ENCODE peak calls at places on chromosomes 4 and X, in five cellular contexts. One of them, this sample, is unnamed.

GRCh38 chr4:42339935-42340406 is 57.3 kb upstream of the SHISA3 start:
- DNase-seq in H4: no peak
- DNase-seq in GM04504: no peak
- DNase-seq in stimulated activated CD4-positive, alpha-beta T cell treated with anti-CD3 and anti-CD28 coated beads, Interleukin-15, amount 100 ng/mL, for 24 hours: no peak
- DNase-seq in activated CD8-positive, alpha-beta memory T cell treated with anti-CD3 and anti-CD28 coated beads for 48 hours: no peak
- DNase-seq in this sample: no peak

GRCh38 chr4:185374027-185374426 is 21.7 kb downstream of the LRP2BP start:
- DNase-seq in H4: no peak
- DNase-seq in GM04504: no peak
- DNase-seq in stimulated activated CD4-positive, alpha-beta T cell treated with anti-CD3 and anti-CD28 coated beads, Interleukin-15, amount 100 ng/mL, for 24 hours: no peak
- DNase-seq in activated CD8-positive, alpha-beta memory T cell treated with anti-CD3 and anti-CD28 coated beads for 48 hours: no peak
- DNase-seq in this sample: no peak

GRCh38 chrX:131729295-131729694 is 185.4 kb downstream of the OR13H1 start:
- DNase-seq in H4: peak; percentile 74
- DNase-seq in GM04504: peak; percentile 77
- DNase-seq in stimulated activated CD4-positive, alpha-beta T cell treated with anti-CD3 and anti-CD28 coated beads, Interleukin-15, amount 100 ng/mL, for 24 hours: no peak
- DNase-seq in activated CD8-positive, alpha-beta memory T cell treated with anti-CD3 and anti-CD28 coated beads for 48 hours: peak; percentile 36
- DNase-seq in this sample: no peak

GRCh38 chr4:169811476-169811875 is 53.7 kb upstream of the HPF1 start:
- DNase-seq in H4: no peak
- DNase-seq in GM04504: no peak
- DNase-seq in stimulated activated CD4-positive, alpha-beta T cell treated with anti-CD3 and anti-CD28 coated beads, Interleukin-15, amount 100 ng/mL, for 24 hours: no peak
- DNase-seq in activated CD8-positive, alpha-beta memory T cell treated with anti-CD3 and anti-CD28 coated beads for 48 hours: no peak
- DNase-seq in this sample: no peak

GRCh38 chr4:155419266-155419665 is 42.5 kb upstream of the MAP9 start:
- DNase-seq in H4: peak; percentile 55
- DNase-seq in GM04504: no peak
- DNase-seq in stimulated activated CD4-positive, alpha-beta T cell treated with anti-CD3 and anti-CD28 coated beads, Interleukin-15, amount 100 ng/mL, for 24 hours: no peak
- DNase-seq in activated CD8-positive, alpha-beta memory T cell treated with anti-CD3 and anti-CD28 coated beads for 48 hours: no peak
- DNase-seq in this sample: no peak

GRCh38 chrX:37745354-37745753 is 34.5 kb upstream of the CYBB start:
- DNase-seq in H4: peak; percentile 61
- DNase-seq in GM04504: peak; percentile 28
- DNase-seq in stimulated activated CD4-positive, alpha-beta T cell treated with anti-CD3 and anti-CD28 coated beads, Interleukin-15, amount 100 ng/mL, for 24 hours: peak; percentile 75
- DNase-seq in activated CD8-positive, alpha-beta memory T cell treated with anti-CD3 and anti-CD28 coated beads for 48 hours: peak; percentile 37
- DNase-seq in this sample: no peak

GRCh38 chr4:54784188-54784671 is 126.5 kb downstream of the KIT start:
- DNase-seq in H4: peak; percentile 69
- DNase-seq in GM04504: peak; percentile 93
- DNase-seq in stimulated activated CD4-positive, alpha-beta T cell treated with anti-CD3 and anti-CD28 coated beads, Interleukin-15, amount 100 ng/mL, for 24 hours: no peak
- DNase-seq in activated CD8-positive, alpha-beta memory T cell treated with anti-CD3 and anti-CD28 coated beads for 48 hours: no peak
- DNase-seq in this sample: peak; percentile 76

GRCh38 chr4:89537281-89537680 is 229.7 kb upstream of the GPRIN3 start:
- DNase-seq in H4: no peak
- DNase-seq in GM04504: no peak
- DNase-seq in stimulated activated CD4-positive, alpha-beta T cell treated with anti-CD3 and anti-CD28 coated beads, Interleukin-15, amount 100 ng/mL, for 24 hours: no peak
- DNase-seq in activated CD8-positive, alpha-beta memory T cell treated with anti-CD3 and anti-CD28 coated beads for 48 hours: no peak
- DNase-seq in this sample: no peak

GRCh38 chr4:72348701-72349100 is 220.3 kb downstream of the ADAMTS3 start:
- DNase-seq in H4: no peak
- DNase-seq in GM04504: no peak
- DNase-seq in stimulated activated CD4-positive, alpha-beta T cell treated with anti-CD3 and anti-CD28 coated beads, Interleukin-15, amount 100 ng/mL, for 24 hours: no peak
- DNase-seq in activated CD8-positive, alpha-beta memory T cell treated with anti-CD3 and anti-CD28 coated beads for 48 hours: no peak
- DNase-seq in this sample: no peak

GRCh38 chr4:113908829-113909228 is 70.6 kb downstream of the ARSJ start:
- DNase-seq in H4: no peak
- DNase-seq in GM04504: no peak
- DNase-seq in stimulated activated CD4-positive, alpha-beta T cell treated with anti-CD3 and anti-CD28 coated beads, Interleukin-15, amount 100 ng/mL, for 24 hours: no peak
- DNase-seq in activated CD8-positive, alpha-beta memory T cell treated with anti-CD3 and anti-CD28 coated beads for 48 hours: no peak
- DNase-seq in this sample: no peak

GRCh38 chr4:145061325-145061920 is 36.6 kb downstream of the ANAPC10 start:
- DNase-seq in H4: peak; percentile 39
- DNase-seq in GM04504: no peak
- DNase-seq in stimulated activated CD4-positive, alpha-beta T cell treated with anti-CD3 and anti-CD28 coated beads, Interleukin-15, amount 100 ng/mL, for 24 hours: no peak
- DNase-seq in activated CD8-positive, alpha-beta memory T cell treated with anti-CD3 and anti-CD28 coated beads for 48 hours: no peak
- DNase-seq in this sample: no peak

GRCh38 chr4:13322681-13323101 is 161.4 kb downstream of the RAB28 start:
- DNase-seq in H4: peak; percentile 10
- DNase-seq in GM04504: peak; percentile 73
- DNase-seq in stimulated activated CD4-positive, alpha-beta T cell treated with anti-CD3 and anti-CD28 coated beads, Interleukin-15, amount 100 ng/mL, for 24 hours: no peak
- DNase-seq in activated CD8-positive, alpha-beta memory T cell treated with anti-CD3 and anti-CD28 coated beads for 48 hours: no peak
- DNase-seq in this sample: no peak

GRCh38 chr4:6716958-6717655 is 1.1 kb downstream of the BLOC1S4 start:
- DNase-seq in H4: no peak
- DNase-seq in GM04504: no peak
- DNase-seq in stimulated activated CD4-positive, alpha-beta T cell treated with anti-CD3 and anti-CD28 coated beads, Interleukin-15, amount 100 ng/mL, for 24 hours: no peak
- DNase-seq in activated CD8-positive, alpha-beta memory T cell treated with anti-CD3 and anti-CD28 coated beads for 48 hours: no peak
- DNase-seq in this sample: no peak

GRCh38 chrX:30659421-30659820 is 6.2 kb downstream of the GK start:
- DNase-seq in H4: peak; percentile 37
- DNase-seq in GM04504: peak; percentile 65
- DNase-seq in stimulated activated CD4-positive, alpha-beta T cell treated with anti-CD3 and anti-CD28 coated beads, Interleukin-15, amount 100 ng/mL, for 24 hours: no peak
- DNase-seq in activated CD8-positive, alpha-beta memory T cell treated with anti-CD3 and anti-CD28 coated beads for 48 hours: no peak
- DNase-seq in this sample: no peak

GRCh38 chr4:22876281-22876680 is 183.5 kb downstream of the GBA3 start:
- DNase-seq in H4: no peak
- DNase-seq in GM04504: no peak
- DNase-seq in stimulated activated CD4-positive, alpha-beta T cell treated with anti-CD3 and anti-CD28 coated beads, Interleukin-15, amount 100 ng/mL, for 24 hours: no peak
- DNase-seq in activated CD8-positive, alpha-beta memory T cell treated with anti-CD3 and anti-CD28 coated beads for 48 hours: no peak
- DNase-seq in this sample: no peak

GRCh38 chrX:16869393-16870094 is 618 bp downstream of the RBBP7 start:
- DNase-seq in H4: no peak
- DNase-seq in GM04504: no peak
- DNase-seq in stimulated activated CD4-positive, alpha-beta T cell treated with anti-CD3 and anti-CD28 coated beads, Interleukin-15, amount 100 ng/mL, for 24 hours: peak; percentile 67
- DNase-seq in activated CD8-positive, alpha-beta memory T cell treated with anti-CD3 and anti-CD28 coated beads for 48 hours: peak; percentile 27
- DNase-seq in this sample: no peak

GRCh38 chr4:40264995-40265909 is 68.4 kb downstream of the RHOH start:
- DNase-seq in H4: no peak
- DNase-seq in GM04504: no peak
- DNase-seq in stimulated activated CD4-positive, alpha-beta T cell treated with anti-CD3 and anti-CD28 coated beads, Interleukin-15, amount 100 ng/mL, for 24 hours: peak; percentile 46
- DNase-seq in activated CD8-positive, alpha-beta memory T cell treated with anti-CD3 and anti-CD28 coated beads for 48 hours: no peak
- DNase-seq in this sample: no peak

GRCh38 chr4:65046496-65047101 is 623.7 kb downstream of the EPHA5 start:
- DNase-seq in H4: peak; percentile 89
- DNase-seq in GM04504: no peak
- DNase-seq in stimulated activated CD4-positive, alpha-beta T cell treated with anti-CD3 and anti-CD28 coated beads, Interleukin-15, amount 100 ng/mL, for 24 hours: no peak
- DNase-seq in activated CD8-positive, alpha-beta memory T cell treated with anti-CD3 and anti-CD28 coated beads for 48 hours: no peak
- DNase-seq in this sample: no peak

GRCh38 chrX:37879692-37880091 is 32.3 kb upstream of the DYNLT3 start:
- DNase-seq in H4: no peak
- DNase-seq in GM04504: no peak
- DNase-seq in stimulated activated CD4-positive, alpha-beta T cell treated with anti-CD3 and anti-CD28 coated beads, Interleukin-15, amount 100 ng/mL, for 24 hours: no peak
- DNase-seq in activated CD8-positive, alpha-beta memory T cell treated with anti-CD3 and anti-CD28 coated beads for 48 hours: no peak
- DNase-seq in this sample: no peak

GRCh38 chrX:9456250-9457074 is 8.4 kb upstream of the TBL1X start:
- DNase-seq in H4: no peak
- DNase-seq in GM04504: no peak
- DNase-seq in stimulated activated CD4-positive, alpha-beta T cell treated with anti-CD3 and anti-CD28 coated beads, Interleukin-15, amount 100 ng/mL, for 24 hours: peak; percentile 30
- DNase-seq in activated CD8-positive, alpha-beta memory T cell treated with anti-CD3 and anti-CD28 coated beads for 48 hours: no peak
- DNase-seq in this sample: no peak

GRCh38 chr4:72577211-72577610 is 8.2 kb upstream of the ADAMTS3 start:
- DNase-seq in H4: no peak
- DNase-seq in GM04504: no peak
- DNase-seq in stimulated activated CD4-positive, alpha-beta T cell treated with anti-CD3 and anti-CD28 coated beads, Interleukin-15, amount 100 ng/mL, for 24 hours: no peak
- DNase-seq in activated CD8-positive, alpha-beta memory T cell treated with anti-CD3 and anti-CD28 coated beads for 48 hours: no peak
- DNase-seq in this sample: no peak

GRCh38 chrX:136636121-136636520 is 11.8 kb upstream of the CD40LG start:
- DNase-seq in H4: no peak
- DNase-seq in GM04504: no peak
- DNase-seq in stimulated activated CD4-positive, alpha-beta T cell treated with anti-CD3 and anti-CD28 coated beads, Interleukin-15, amount 100 ng/mL, for 24 hours: no peak
- DNase-seq in activated CD8-positive, alpha-beta memory T cell treated with anti-CD3 and anti-CD28 coated beads for 48 hours: no peak
- DNase-seq in this sample: no peak

GRCh38 chr4:80731436-80731835 is 299.1 kb upstream of the BMP3 start:
- DNase-seq in H4: no peak
- DNase-seq in GM04504: no peak
- DNase-seq in stimulated activated CD4-positive, alpha-beta T cell treated with anti-CD3 and anti-CD28 coated beads, Interleukin-15, amount 100 ng/mL, for 24 hours: no peak
- DNase-seq in activated CD8-positive, alpha-beta memory T cell treated with anti-CD3 and anti-CD28 coated beads for 48 hours: no peak
- DNase-seq in this sample: no peak

GRCh38 chr4:38621004-38621684 is 42.9 kb upstream of the KLF3 start:
- DNase-seq in H4: peak; percentile 95
- DNase-seq in GM04504: peak; percentile 40
- DNase-seq in stimulated activated CD4-positive, alpha-beta T cell treated with anti-CD3 and anti-CD28 coated beads, Interleukin-15, amount 100 ng/mL, for 24 hours: no peak
- DNase-seq in activated CD8-positive, alpha-beta memory T cell treated with anti-CD3 and anti-CD28 coated beads for 48 hours: no peak
- DNase-seq in this sample: no peak

GRCh38 chr4:141302926-141303325 is 82.2 kb downstream of the ZNF330 start:
- DNase-seq in H4: no peak
- DNase-seq in GM04504: no peak
- DNase-seq in stimulated activated CD4-positive, alpha-beta T cell treated with anti-CD3 and anti-CD28 coated beads, Interleukin-15, amount 100 ng/mL, for 24 hours: no peak
- DNase-seq in activated CD8-positive, alpha-beta memory T cell treated with anti-CD3 and anti-CD28 coated beads for 48 hours: no peak
- DNase-seq in this sample: no peak

GRCh38 chr4:93184093-93184492 is 644.5 kb upstream of the ATOH1 start:
- DNase-seq in H4: no peak
- DNase-seq in GM04504: no peak
- DNase-seq in stimulated activated CD4-positive, alpha-beta T cell treated with anti-CD3 and anti-CD28 coated beads, Interleukin-15, amount 100 ng/mL, for 24 hours: no peak
- DNase-seq in activated CD8-positive, alpha-beta memory T cell treated with anti-CD3 and anti-CD28 coated beads for 48 hours: no peak
- DNase-seq in this sample: no peak

GRCh38 chrX:118872102-118872566 is 48.5 kb downstream of the ZCCHC12 start:
- DNase-seq in H4: peak; percentile 4
- DNase-seq in GM04504: peak; percentile 7
- DNase-seq in stimulated activated CD4-positive, alpha-beta T cell treated with anti-CD3 and anti-CD28 coated beads, Interleukin-15, amount 100 ng/mL, for 24 hours: no peak
- DNase-seq in activated CD8-positive, alpha-beta memory T cell treated with anti-CD3 and anti-CD28 coated beads for 48 hours: no peak
- DNase-seq in this sample: no peak

This sample was measured in thoracic aorta.